ENCODE peak calls at places on chromosomes 12 and 14, in six cellular contexts. F, T, B, I, P and J are unnamed samples.

GRCh38 chr12:13719986-13720385 is 261.4 kb downstream of the GRIN2B start:
- DNase-seq in F (no peak), T (no peak), B (no peak), I (no peak), P (no peak), J (no peak)

GRCh38 chr14:36973806-36974442 is 198.5 kb downstream of the SLC25A21 start:
- DNase-seq in F (no peak), T (peak), B (no peak), I (no peak), P (no peak), J (no peak)

GRCh38 chr14:38004610-38004879 is 203.2 kb upstream of the SSTR1 start:
- DNase-seq in F (no peak), T (no peak), B (no peak), I (no peak), P (no peak), J (no peak)

GRCh38 chr14:87489196-87489819 is 503.7 kb downstream of the GALC start:
- DNase-seq in F (no peak), T (no peak), B (no peak), I (no peak), P (no peak), J (no peak)

GRCh38 chr12:39605996-39606395 is 13.6 kb downstream of the ABCD2 start:
- DNase-seq in F (no peak), T (no peak), B (no peak), I (no peak), P (no peak), J (no peak)

GRCh38 chr14:50040401-50040775 is 76.0 kb downstream of the VCPKMT start:
- DNase-seq in F (no peak), T (peak), B (peak), I (no peak), P (peak), J (no peak)

GRCh38 chr12:39145175-39145999 is 240.0 kb upstream of the CPNE8 start:
- DNase-seq in F (peak), T (no peak), B (peak), I (peak), P (no peak), J (peak)

GRCh38 chr14:69133206-69134125 is 19.5 kb downstream of the DCAF5 start:
- DNase-seq in F (no peak), T (peak), B (no peak), I (no peak), P (no peak), J (no peak)

GRCh38 chr12:132373967-132374820 is 44.8 kb upstream of the GALNT9 start:
- DNase-seq in F (no peak), T (no peak), B (no peak), I (no peak), P (no peak), J (peak)

GRCh38 chr12:94193168-94193567 is 44.8 kb downstream of the PLXNC1 start:
- DNase-seq in F (no peak), T (no peak), B (no peak), I (no peak), P (no peak), J (no peak)

GRCh38 chr12:92570056-92570753 is 132.6 kb upstream of the PLEKHG7 start:
- DNase-seq in F (peak), T (peak), B (peak), I (no peak), P (peak), J (no peak)

GRCh38 chr12:38905480-38906351 is at the start of gene CPNE8:
- DNase-seq in F (peak), T (no peak), B (peak), I (peak), P (peak), J (peak)

GRCh38 chr14:22383515-22384166 is 205.4 kb downstream of the DAD1 start:
- DNase-seq in F (no peak), T (no peak), B (peak), I (no peak), P (peak), J (no peak)

GRCh38 chr14:88232783-88233182 is 90.3 kb downstream of the KCNK10 start:
- DNase-seq in F (no peak), T (peak), B (no peak), I (no peak), P (no peak), J (no peak)

GRCh38 chr12:131487379-131488129 is 223.3 kb upstream of the SFSWAP start:
- DNase-seq in F (no peak), T (no peak), B (no peak), I (no peak), P (no peak), J (no peak)

GRCh38 chr14:100629696-100630095 is 42.5 kb upstream of the BEGAIN start:
- DNase-seq in F (no peak), T (peak), B (no peak), I (no peak), P (no peak), J (no peak)

GRCh38 chr14:51302319-51303030 is 62.4 kb downstream of the TMX1 start:
- DNase-seq in F (no peak), T (peak), B (no peak), I (no peak), P (no peak), J (no peak)

GRCh38 chr14:35438910-35439713 is 34.6 kb upstream of the NFKBIA start:
- DNase-seq in F (no peak), T (no peak), B (no peak), I (no peak), P (no peak), J (no peak)

GRCh38 chr12:122194804-122195203 is 8.7 kb upstream of the B3GNT4 start:
- DNase-seq in F (no peak), T (no peak), B (no peak), I (no peak), P (no peak), J (no peak)

GRCh38 chr14:85714046-85714445 is 184.1 kb downstream of the FLRT2 start:
- DNase-seq in F (no peak), T (no peak), B (no peak), I (no peak), P (no peak), J (no peak)

GRCh38 chr12:54368709-54369596 is 4.7 kb upstream of the GPR84 start:
- DNase-seq in F (no peak), T (peak), B (peak), I (peak), P (peak), J (peak)

GRCh38 chr12:2318286-2318685 is 265.5 kb downstream of the CACNA1C start:
- DNase-seq in F (no peak), T (no peak), B (no peak), I (peak), P (no peak), J (no peak)

GRCh38 chr12:84397279-84397678 is 515.3 kb downstream of the SLC6A15 start:
- DNase-seq in F (peak), T (peak), B (no peak), I (no peak), P (no peak), J (no peak)

GRCh38 chr12:51511546-51512260 is 79.3 kb upstream of the SCN8A start:
- DNase-seq in F (no peak), T (no peak), B (no peak), I (no peak), P (no peak), J (no peak)

GRCh38 chr14:74962493-74962892 is 7.1 kb upstream of the PGF start:
- DNase-seq in F (no peak), T (no peak), B (no peak), I (no peak), P (no peak), J (no peak)

GRCh38 chr14:66649515-66649914 is 141.6 kb downstream of the GPHN start:
- DNase-seq in F (no peak), T (no peak), B (no peak), I (no peak), P (no peak), J (no peak)